ENCODE peak calls at places on chromosome 13, in six cellular contexts. One of them, this sample, is unnamed.

GRCh38 chr13:32881792-32882175 is 134.4 kb upstream of the KL start:
- DNase-seq in astrocyte of the spinal cord: no peak
- DNase-seq in Caki2: no peak
- DNase-seq in iPS-NIHi11: no peak
- DNase-seq in sigmoid colon: no peak
- DNase-seq in RPMI7951: no peak
- DNase-seq in this sample: no peak

GRCh38 chr13:98476538-98476966 is 100.4 kb downstream of the STK24 start:
- DNase-seq in RPMI7951: peak; percentile 97
- DNase-seq in astrocyte of the spinal cord: peak; percentile 87
- DNase-seq in sigmoid colon: peak; percentile 83
- DNase-seq in Caki2: no peak
- DNase-seq in iPS-NIHi11: peak; percentile 41
- DNase-seq in this sample: peak; percentile 72

GRCh38 chr13:73591861-73592260 is 533.1 kb downstream of the KLF5 start:
- DNase-seq in astrocyte of the spinal cord: no peak
- DNase-seq in RPMI7951: no peak
- DNase-seq in Caki2: no peak
- DNase-seq in sigmoid colon: no peak
- DNase-seq in iPS-NIHi11: no peak
- DNase-seq in this sample: no peak

GRCh38 chr13:48400820-48401219 is 12.1 kb downstream of the LPAR6 start:
- DNase-seq in iPS-NIHi11: no peak
- DNase-seq in Caki2: peak; percentile 56
- DNase-seq in astrocyte of the spinal cord: peak; percentile 79
- DNase-seq in RPMI7951: peak; percentile 55
- DNase-seq in sigmoid colon: no peak
- DNase-seq in this sample: no peak

GRCh38 chr13:37966266-37966665 is 96.7 kb upstream of the TRPC4 start:
- DNase-seq in iPS-NIHi11: no peak
- DNase-seq in astrocyte of the spinal cord: no peak
- DNase-seq in RPMI7951: no peak
- DNase-seq in Caki2: peak; percentile 2
- DNase-seq in sigmoid colon: no peak
- DNase-seq in this sample: no peak

GRCh38 chr13:71864981-71865857 is 1.8 kb downstream of the DACH1 start:
- DNase-seq in RPMI7951: no peak
- DNase-seq in astrocyte of the spinal cord: peak; percentile 38
- DNase-seq in iPS-NIHi11: peak; percentile 31
- DNase-seq in sigmoid colon: peak; percentile 55
- DNase-seq in Caki2: no peak
- DNase-seq in this sample: no peak

GRCh38 chr13:31093145-31093885 is 68.4 kb downstream of the HSPH1 start:
- DNase-seq in iPS-NIHi11: no peak
- DNase-seq in astrocyte of the spinal cord: no peak
- DNase-seq in Caki2: no peak
- DNase-seq in sigmoid colon: no peak
- DNase-seq in RPMI7951: peak; percentile 15
- DNase-seq in this sample: no peak

GRCh38 chr13:25051065-25051464 is 44.9 kb upstream of the PABPC3 start:
- DNase-seq in astrocyte of the spinal cord: no peak
- DNase-seq in iPS-NIHi11: no peak
- DNase-seq in RPMI7951: no peak
- DNase-seq in Caki2: no peak
- DNase-seq in sigmoid colon: no peak
- DNase-seq in this sample: no peak

GRCh38 chr13:27304611-27305010 is 34.0 kb downstream of the RASL11A start:
- DNase-seq in astrocyte of the spinal cord: no peak
- DNase-seq in Caki2: no peak
- DNase-seq in RPMI7951: no peak
- DNase-seq in sigmoid colon: no peak
- DNase-seq in iPS-NIHi11: no peak
- DNase-seq in this sample: no peak

GRCh38 chr13:46962286-46962941 is 65.6 kb upstream of the HTR2A start:
- DNase-seq in RPMI7951: peak; percentile 45
- DNase-seq in astrocyte of the spinal cord: peak; percentile 23
- DNase-seq in Caki2: peak; percentile 5
- DNase-seq in iPS-NIHi11: peak; percentile 38
- DNase-seq in sigmoid colon: no peak
- DNase-seq in this sample: no peak

GRCh38 chr13:34076943-34077703 is 259.2 kb downstream of the RFC3 start:
- DNase-seq in astrocyte of the spinal cord: peak; percentile 53
- DNase-seq in Caki2: peak; percentile 6
- DNase-seq in sigmoid colon: no peak
- DNase-seq in iPS-NIHi11: peak; percentile 30
- DNase-seq in RPMI7951: peak; percentile 43
- DNase-seq in this sample: no peak

GRCh38 chr13:51894239-51894638 is 32.5 kb downstream of the CCDC70 start:
- DNase-seq in iPS-NIHi11: peak; percentile 63
- DNase-seq in sigmoid colon: no peak
- DNase-seq in astrocyte of the spinal cord: no peak
- DNase-seq in RPMI7951: no peak
- DNase-seq in Caki2: peak; percentile 3
- DNase-seq in this sample: no peak

GRCh38 chr13:66657165-66657895 is 572.8 kb downstream of the PCDH9 start:
- DNase-seq in RPMI7951: peak; percentile 18
- DNase-seq in Caki2: peak; percentile 91
- DNase-seq in astrocyte of the spinal cord: peak; percentile 98
- DNase-seq in sigmoid colon: peak; percentile 66
- DNase-seq in iPS-NIHi11: peak; percentile 11
- DNase-seq in this sample: no peak

GRCh38 chr13:57631607-57632275 is at the start of gene PCDH17:
- DNase-seq in astrocyte of the spinal cord: peak; percentile 60
- DNase-seq in iPS-NIHi11: peak; percentile 39
- DNase-seq in Caki2: peak; percentile 14
- DNase-seq in RPMI7951: peak; percentile 15
- DNase-seq in sigmoid colon: no peak
- DNase-seq in this sample: no peak

GRCh38 chr13:47287291-47287751 is 390.5 kb upstream of the HTR2A start:
- DNase-seq in iPS-NIHi11: no peak
- DNase-seq in sigmoid colon: no peak
- DNase-seq in RPMI7951: peak; percentile 15
- DNase-seq in Caki2: no peak
- DNase-seq in astrocyte of the spinal cord: peak; percentile 95
- DNase-seq in this sample: no peak

GRCh38 chr13:110206170-110206569 is 100.8 kb downstream of the COL4A1 start:
- DNase-seq in Caki2: no peak
- DNase-seq in sigmoid colon: no peak
- DNase-seq in iPS-NIHi11: no peak
- DNase-seq in astrocyte of the spinal cord: no peak
- DNase-seq in RPMI7951: no peak
- DNase-seq in this sample: no peak

GRCh38 chr13:34037636-34038325 is 219.8 kb downstream of the RFC3 start:
- DNase-seq in RPMI7951: no peak
- DNase-seq in astrocyte of the spinal cord: no peak
- DNase-seq in sigmoid colon: no peak
- DNase-seq in iPS-NIHi11: no peak
- DNase-seq in Caki2: no peak
- DNase-seq in this sample: no peak

GRCh38 chr13:41900918-41901317 is 60.0 kb downstream of the VWA8 start:
- DNase-seq in Caki2: no peak
- DNase-seq in astrocyte of the spinal cord: no peak
- DNase-seq in iPS-NIHi11: no peak
- DNase-seq in sigmoid colon: no peak
- DNase-seq in RPMI7951: peak; percentile 13
- DNase-seq in this sample: no peak

GRCh38 chr13:106417467-106418110 is 117.9 kb downstream of the EFNB2 start:
- DNase-seq in Caki2: no peak
- DNase-seq in sigmoid colon: no peak
- DNase-seq in RPMI7951: peak; percentile 49
- DNase-seq in iPS-NIHi11: no peak
- DNase-seq in astrocyte of the spinal cord: no peak
- DNase-seq in this sample: no peak

GRCh38 chr13:44257806-44258205 is 115.8 kb upstream of the SERP2 start:
- DNase-seq in Caki2: no peak
- DNase-seq in iPS-NIHi11: no peak
- DNase-seq in RPMI7951: no peak
- DNase-seq in astrocyte of the spinal cord: no peak
- DNase-seq in sigmoid colon: no peak
- DNase-seq in this sample: no peak

GRCh38 chr13:60163525-60164471 is at the start of gene DIAPH3:
- DNase-seq in iPS-NIHi11: peak; percentile 97
- DNase-seq in Caki2: peak; percentile 85
- DNase-seq in astrocyte of the spinal cord: peak; percentile 97
- DNase-seq in sigmoid colon: peak; percentile 97
- DNase-seq in RPMI7951: peak; percentile 92
- DNase-seq in this sample: peak; percentile 86

GRCh38 chr13:109361562-109361961 is 424.8 kb downstream of the IRS2 start:
- DNase-seq in sigmoid colon: no peak
- DNase-seq in astrocyte of the spinal cord: no peak
- DNase-seq in iPS-NIHi11: no peak
- DNase-seq in RPMI7951: no peak
- DNase-seq in Caki2: no peak
- DNase-seq in this sample: no peak

GRCh38 chr13:25901460-25902376 is 150.1 kb downstream of the SHISA2 start:
- DNase-seq in Caki2: peak; percentile 54
- DNase-seq in astrocyte of the spinal cord: peak; percentile 79
- DNase-seq in sigmoid colon: no peak
- DNase-seq in iPS-NIHi11: no peak
- DNase-seq in RPMI7951: peak; percentile 88
- DNase-seq in this sample: no peak

GRCh38 chr13:37602743-37603381 is 4.3 kb upstream of the POSTN start:
- DNase-seq in sigmoid colon: no peak
- DNase-seq in Caki2: peak; percentile 14
- DNase-seq in astrocyte of the spinal cord: peak; percentile 60
- DNase-seq in iPS-NIHi11: no peak
- DNase-seq in RPMI7951: peak; percentile 34
- DNase-seq in this sample: no peak

GRCh38 chr13:80131204-80131603 is 209.7 kb downstream of the SPRY2 start:
- DNase-seq in Caki2: no peak
- DNase-seq in RPMI7951: peak; percentile 78
- DNase-seq in iPS-NIHi11: peak; percentile 75
- DNase-seq in sigmoid colon: peak; percentile 80
- DNase-seq in astrocyte of the spinal cord: peak; percentile 68
- DNase-seq in this sample: no peak

GRCh38 chr13:75838366-75839017 is 202.4 kb downstream of the LMO7 start:
- DNase-seq in astrocyte of the spinal cord: no peak
- DNase-seq in iPS-NIHi11: no peak
- DNase-seq in sigmoid colon: no peak
- DNase-seq in Caki2: no peak
- DNase-seq in RPMI7951: no peak
- DNase-seq in this sample: no peak

GRCh38 chr13:110346661-110347067 is 39.6 kb downstream of the COL4A2 start:
- DNase-seq in RPMI7951: no peak
- DNase-seq in sigmoid colon: no peak
- DNase-seq in astrocyte of the spinal cord: no peak
- DNase-seq in iPS-NIHi11: no peak
- DNase-seq in Caki2: no peak
- DNase-seq in this sample: no peak

GRCh38 chr13:93963266-93964131 is 516.0 kb downstream of the DCT start:
- DNase-seq in Caki2: peak; percentile 44
- DNase-seq in astrocyte of the spinal cord: peak; percentile 46
- DNase-seq in sigmoid colon: no peak
- DNase-seq in iPS-NIHi11: no peak
- DNase-seq in RPMI7951: no peak
- DNase-seq in this sample: no peak

GRCh38 chr13:74206061-74206561 is 71.9 kb upstream of the KLF12 start:
- DNase-seq in sigmoid colon: no peak
- DNase-seq in Caki2: peak; percentile 61
- DNase-seq in RPMI7951: peak; percentile 78
- DNase-seq in astrocyte of the spinal cord: peak; percentile 91
- DNase-seq in iPS-NIHi11: peak; percentile 9
- DNase-seq in this sample: no peak

GRCh38 chr13:100808330-100808729 is 133.7 kb upstream of the TMTC4 start:
- DNase-seq in Caki2: no peak
- DNase-seq in astrocyte of the spinal cord: no peak
- DNase-seq in iPS-NIHi11: no peak
- DNase-seq in RPMI7951: no peak
- DNase-seq in sigmoid colon: no peak
- DNase-seq in this sample: no peak

GRCh38 chr13:41678320-41678719 is 221.0 kb downstream of the RGCC start:
- DNase-seq in astrocyte of the spinal cord: peak; percentile 60
- DNase-seq in sigmoid colon: no peak
- DNase-seq in RPMI7951: peak; percentile 12
- DNase-seq in Caki2: no peak
- DNase-seq in iPS-NIHi11: no peak
- DNase-seq in this sample: no peak

GRCh38 chr13:111337206-111337605 is 16.8 kb downstream of the TEX29 start:
- DNase-seq in sigmoid colon: peak; percentile 12
- DNase-seq in RPMI7951: peak; percentile 91
- DNase-seq in iPS-NIHi11: no peak
- DNase-seq in astrocyte of the spinal cord: peak; percentile 70
- DNase-seq in Caki2: no peak
- DNase-seq in this sample: no peak

GRCh38 chr13:100409132-100409531 is 179.5 kb downstream of the GGACT start:
- DNase-seq in RPMI7951: peak; percentile 25
- DNase-seq in iPS-NIHi11: no peak
- DNase-seq in Caki2: peak; percentile 23
- DNase-seq in astrocyte of the spinal cord: peak; percentile 6
- DNase-seq in sigmoid colon: no peak
- DNase-seq in this sample: no peak